ENCODE peak calls at places on chromosomes 16 and 17, in six cellular contexts. One of them, this sample, is unnamed. For H3K9me3, the result is how much of the 10 kb centered on the place peaks cover.

GRCh38 chr16:85329999-85330693 is 217.9 kb upstream of the CIBAR2 start:
- DNase-seq in mucosa of descending colon: no peak
- DNase-seq in tibial nerve: no peak
- DNase-seq in cardiac muscle cell: no peak
- DNase-seq in lower lobe of right lung: no peak
- DNase-seq in prostate gland: no peak
- DNase-seq in this sample: no peak

GRCh38 chr16:84810518-84811273 is 9.1 kb upstream of the CRISPLD2 start:
- DNase-seq in mucosa of descending colon: no peak
- DNase-seq in prostate gland: no peak
- DNase-seq in tibial nerve: peak
- DNase-seq in cardiac muscle cell: peak
- DNase-seq in lower lobe of right lung: no peak
- DNase-seq in this sample: peak

GRCh38 chr17:41065829-41066624 is at the start of gene KRTAP2-4:
- DNase-seq in tibial nerve: no peak
- DNase-seq in cardiac muscle cell: peak
- DNase-seq in lower lobe of right lung: no peak
- DNase-seq in prostate gland: no peak
- DNase-seq in mucosa of descending colon: no peak
- DNase-seq in this sample: peak

GRCh38 chr17:2435181-2435741 is 34.4 kb upstream of the MNT start:
- DNase-seq in prostate gland: no peak
- DNase-seq in cardiac muscle cell: peak
- DNase-seq in tibial nerve: no peak
- DNase-seq in mucosa of descending colon: no peak
- DNase-seq in lower lobe of right lung: no peak
- DNase-seq in this sample: no peak

GRCh38 chr16:22300427-22301071 is 3.3 kb downstream of the POLR3E start:
- DNase-seq in mucosa of descending colon: peak
- DNase-seq in tibial nerve: no peak
- DNase-seq in lower lobe of right lung: peak
- DNase-seq in cardiac muscle cell: peak
- DNase-seq in prostate gland: peak
- DNase-seq in this sample: peak

GRCh38 chr17:7852919-7853692 is 1.8 kb upstream of the TMEM88 start:
- DNase-seq in tibial nerve: no peak
- DNase-seq in lower lobe of right lung: peak
- DNase-seq in prostate gland: no peak
- DNase-seq in cardiac muscle cell: no peak
- DNase-seq in mucosa of descending colon: peak
- DNase-seq in this sample: no peak

GRCh38 chr16:54774768-54775167 is 155.9 kb upstream of the IRX5 start:
- DNase-seq in tibial nerve: no peak
- DNase-seq in cardiac muscle cell: no peak
- DNase-seq in lower lobe of right lung: no peak
- DNase-seq in prostate gland: no peak
- DNase-seq in mucosa of descending colon: no peak
- DNase-seq in this sample: no peak

GRCh38 chr16:12449795-12450194 is 353.9 kb downstream of the CPPED1 start:
- DNase-seq in mucosa of descending colon: no peak
- DNase-seq in prostate gland: no peak
- DNase-seq in tibial nerve: no peak
- DNase-seq in lower lobe of right lung: no peak
- DNase-seq in cardiac muscle cell: no peak
- DNase-seq in this sample: no peak

GRCh38 chr17:49588726-49589555 is 13.3 kb downstream of the NXPH3 start:
- DNase-seq in cardiac muscle cell: no peak
- DNase-seq in lower lobe of right lung: no peak
- DNase-seq in prostate gland: no peak
- DNase-seq in tibial nerve: no peak
- DNase-seq in mucosa of descending colon: no peak
- DNase-seq in this sample: peak

GRCh38 chr17:77453613-77454559 is 313.1 kb downstream of the SEC14L1 start:
- DNase-seq in cardiac muscle cell: peak
- DNase-seq in prostate gland: peak
- DNase-seq in mucosa of descending colon: peak
- DNase-seq in tibial nerve: no peak
- DNase-seq in lower lobe of right lung: no peak
- DNase-seq in this sample: no peak

GRCh38 chr17:45248132-45248936 is 13.6 kb downstream of the SPATA32 start:
- DNase-seq in lower lobe of right lung: peak
- DNase-seq in mucosa of descending colon: peak
- DNase-seq in tibial nerve: no peak
- DNase-seq in cardiac muscle cell: no peak
- DNase-seq in prostate gland: peak
- DNase-seq in this sample: no peak

GRCh38 chr17:42309142-42309541 is 20.8 kb downstream of the STAT5A start:
- DNase-seq in mucosa of descending colon: no peak
- DNase-seq in cardiac muscle cell: no peak
- DNase-seq in prostate gland: no peak
- DNase-seq in tibial nerve: no peak
- DNase-seq in lower lobe of right lung: no peak
- DNase-seq in this sample: no peak

GRCh38 chr16:85984211-85984880 is 85.4 kb downstream of the IRF8 start:
- DNase-seq in cardiac muscle cell: no peak
- DNase-seq in mucosa of descending colon: no peak
- DNase-seq in tibial nerve: no peak
- DNase-seq in prostate gland: no peak
- DNase-seq in lower lobe of right lung: no peak
- DNase-seq in this sample: no peak

GRCh38 chr16:83730812-83731211 is 77.0 kb upstream of the HSBP1 start:
- DNase-seq in tibial nerve: no peak
- DNase-seq in lower lobe of right lung: no peak
- DNase-seq in mucosa of descending colon: no peak
- DNase-seq in cardiac muscle cell: no peak
- DNase-seq in prostate gland: no peak
- DNase-seq in this sample: no peak

GRCh38 chr16:84144301-84144858 is 597 bp downstream of the HSDL1 start:
- DNase-seq in mucosa of descending colon: peak
- DNase-seq in cardiac muscle cell: peak
- DNase-seq in tibial nerve: no peak
- DNase-seq in prostate gland: peak
- DNase-seq in lower lobe of right lung: peak
- DNase-seq in this sample: peak

GRCh38 chr16:12682441-12682840 is 121.2 kb downstream of the CPPED1 start:
- DNase-seq in tibial nerve: no peak
- DNase-seq in cardiac muscle cell: no peak
- DNase-seq in lower lobe of right lung: no peak
- DNase-seq in prostate gland: no peak
- DNase-seq in mucosa of descending colon: no peak
- DNase-seq in this sample: no peak

GRCh38 chr17:19702231-19702641 is 14.1 kb downstream of the SLC47A2 start:
- DNase-seq in mucosa of descending colon: no peak
- DNase-seq in lower lobe of right lung: no peak
- DNase-seq in prostate gland: no peak
- DNase-seq in tibial nerve: no peak
- DNase-seq in cardiac muscle cell: no peak
- DNase-seq in this sample: no peak

GRCh38 chr16:82653550-82654511 is 27.1 kb downstream of the CDH13 start:
- DNase-seq in prostate gland: no peak
- DNase-seq in lower lobe of right lung: no peak
- DNase-seq in tibial nerve: no peak
- DNase-seq in mucosa of descending colon: no peak
- DNase-seq in cardiac muscle cell: peak
- DNase-seq in this sample: peak

GRCh38 chr16:81697321-81697885 is 81.7 kb upstream of the PLCG2 start:
- DNase-seq in cardiac muscle cell: peak
- DNase-seq in mucosa of descending colon: peak
- DNase-seq in lower lobe of right lung: no peak
- DNase-seq in tibial nerve: no peak
- DNase-seq in prostate gland: peak
- DNase-seq in this sample: peak

GRCh38 chr17:60164164-60164563 is 14.4 kb downstream of the CA4 start:
- DNase-seq in cardiac muscle cell: no peak
- DNase-seq in prostate gland: no peak
- DNase-seq in lower lobe of right lung: no peak
- DNase-seq in tibial nerve: no peak
- DNase-seq in mucosa of descending colon: no peak
- DNase-seq in this sample: no peak

DNA sequence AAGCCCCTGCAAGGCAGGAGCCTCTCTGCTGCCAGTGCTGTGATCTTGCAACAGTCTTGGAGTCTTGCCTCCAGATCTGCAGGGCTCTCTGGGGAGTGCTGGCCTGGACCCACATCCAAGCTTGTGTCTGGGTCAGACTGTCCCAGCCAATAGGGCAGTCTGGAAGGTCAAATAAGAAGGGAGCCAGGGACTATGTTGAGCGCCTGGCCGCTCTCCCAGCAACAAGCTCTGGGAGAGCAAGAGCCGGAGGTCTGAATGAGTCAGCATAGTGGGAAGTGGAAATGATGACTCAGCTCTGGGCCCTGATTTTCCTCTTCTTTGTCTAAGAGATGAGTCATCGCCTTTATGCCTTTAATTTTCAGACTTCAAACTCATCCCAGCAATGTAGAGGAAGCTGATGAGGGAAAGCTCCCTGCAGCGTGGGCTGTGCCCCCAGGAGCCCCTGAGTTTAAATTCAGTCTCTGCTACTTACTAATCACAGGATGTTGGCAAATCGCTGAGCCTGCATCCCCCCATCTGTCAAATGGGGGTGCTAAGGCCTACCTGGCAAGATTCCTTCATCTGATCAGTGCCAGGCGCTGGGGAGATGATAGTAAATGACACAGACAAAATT is 43.6 kb upstream of the HAPSTR1 start:
- DNase-seq in cardiac muscle cell: peak
- DNase-seq in lower lobe of right lung: peak
- DNase-seq in prostate gland: peak
- DNase-seq in mucosa of descending colon: peak
- DNase-seq in tibial nerve: peak
- DNase-seq in this sample: peak
- H3K4me3 ChIP-seq in cardiac muscle cell: no peak
- H3K4me3 ChIP-seq in lower lobe of right lung: no peak
- H3K4me3 ChIP-seq in prostate gland: no peak
- H3K4me3 ChIP-seq in mucosa of descending colon: no peak
- H3K4me3 ChIP-seq in tibial nerve: no peak
- H3K4me3 ChIP-seq in this sample: no peak

DNA sequence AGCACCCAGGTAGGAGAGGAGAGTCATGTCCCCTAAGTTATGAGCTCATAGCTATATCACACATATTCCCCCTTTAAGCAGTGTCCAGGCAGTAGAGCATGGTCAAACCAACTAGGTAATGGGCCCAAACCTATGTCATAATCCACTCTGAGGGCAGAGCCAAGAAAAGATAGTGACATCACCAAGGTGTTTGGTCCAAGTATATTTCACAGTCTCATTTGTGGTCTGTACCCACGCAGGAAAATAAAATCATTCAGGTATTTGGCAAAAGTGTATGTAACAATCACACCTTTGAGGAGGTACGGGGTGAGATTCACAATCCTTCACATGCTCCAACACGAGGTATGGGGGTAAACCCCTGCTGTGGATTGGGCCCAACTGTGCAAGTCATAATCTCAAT is 2112.8 kb downstream of the TP53TG3F start:
- DNase-seq in mucosa of descending colon: no peak
- DNase-seq in cardiac muscle cell: no peak
- DNase-seq in tibial nerve: no peak
- DNase-seq in prostate gland: no peak
- DNase-seq in lower lobe of right lung: no peak
- DNase-seq in this sample: no peak
- H3K9me3 ChIP-seq in mucosa of descending colon: half or more
- H3K9me3 ChIP-seq in cardiac muscle cell: under half
- H3K9me3 ChIP-seq in tibial nerve: under half
- H3K9me3 ChIP-seq in prostate gland: under half
- H3K9me3 ChIP-seq in lower lobe of right lung: under half
- H3K9me3 ChIP-seq in this sample: under half

GRCh38 chr16:885391-885790 is 84.9 kb upstream of the GNG13 start:
- DNase-seq in lower lobe of right lung: peak
- DNase-seq in cardiac muscle cell: no peak
- DNase-seq in mucosa of descending colon: no peak
- DNase-seq in prostate gland: no peak
- DNase-seq in tibial nerve: no peak
- DNase-seq in this sample: no peak

GRCh38 chr16:887846-888245 is 82.9 kb downstream of the LMF1 start:
- DNase-seq in cardiac muscle cell: no peak
- DNase-seq in tibial nerve: no peak
- DNase-seq in prostate gland: no peak
- DNase-seq in lower lobe of right lung: peak
- DNase-seq in mucosa of descending colon: no peak
- DNase-seq in this sample: no peak

GRCh38 chr16:884232-884631 is 83.7 kb upstream of the GNG13 start:
- DNase-seq in cardiac muscle cell: no peak
- DNase-seq in tibial nerve: no peak
- DNase-seq in prostate gland: no peak
- DNase-seq in mucosa of descending colon: no peak
- DNase-seq in lower lobe of right lung: no peak
- DNase-seq in this sample: no peak

GRCh38 chr16:886802-887731 is 83.7 kb downstream of the LMF1 start:
- DNase-seq in mucosa of descending colon: no peak
- DNase-seq in cardiac muscle cell: no peak
- DNase-seq in lower lobe of right lung: peak
- DNase-seq in tibial nerve: no peak
- DNase-seq in prostate gland: no peak
- DNase-seq in this sample: no peak

GRCh38 chr16:886084-886543 is 84.7 kb downstream of the LMF1 start:
- DNase-seq in prostate gland: no peak
- DNase-seq in lower lobe of right lung: peak
- DNase-seq in tibial nerve: no peak
- DNase-seq in mucosa of descending colon: no peak
- DNase-seq in cardiac muscle cell: peak
- DNase-seq in this sample: no peak
- H3K4me3 ChIP-seq in prostate gland: no peak
- H3K4me3 ChIP-seq in lower lobe of right lung: no peak
- H3K4me3 ChIP-seq in tibial nerve: no peak
- H3K4me3 ChIP-seq in mucosa of descending colon: no peak
- H3K4me3 ChIP-seq in cardiac muscle cell: no peak
- H3K4me3 ChIP-seq in this sample: no peak

GRCh38 chr17:16950488-16950887 is 21.4 kb downstream of the TNFRSF13B start:
- DNase-seq in prostate gland: no peak
- DNase-seq in mucosa of descending colon: no peak
- DNase-seq in tibial nerve: no peak
- DNase-seq in cardiac muscle cell: no peak
- DNase-seq in lower lobe of right lung: no peak
- DNase-seq in this sample: no peak

GRCh38 chr17:16952401-16952800 is 19.5 kb downstream of the TNFRSF13B start:
- DNase-seq in tibial nerve: no peak
- DNase-seq in lower lobe of right lung: no peak
- DNase-seq in cardiac muscle cell: no peak
- DNase-seq in mucosa of descending colon: no peak
- DNase-seq in prostate gland: no peak
- DNase-seq in this sample: no peak

GRCh38 chr17:16954541-16954940 is 17.4 kb downstream of the TNFRSF13B start:
- DNase-seq in lower lobe of right lung: no peak
- DNase-seq in cardiac muscle cell: no peak
- DNase-seq in tibial nerve: no peak
- DNase-seq in mucosa of descending colon: no peak
- DNase-seq in prostate gland: no peak
- DNase-seq in this sample: no peak

GRCh38 chr17:16953841-16954240 is 18.1 kb downstream of the TNFRSF13B start:
- DNase-seq in cardiac muscle cell: no peak
- DNase-seq in prostate gland: no peak
- DNase-seq in mucosa of descending colon: no peak
- DNase-seq in lower lobe of right lung: no peak
- DNase-seq in tibial nerve: no peak
- DNase-seq in this sample: no peak

DNA sequence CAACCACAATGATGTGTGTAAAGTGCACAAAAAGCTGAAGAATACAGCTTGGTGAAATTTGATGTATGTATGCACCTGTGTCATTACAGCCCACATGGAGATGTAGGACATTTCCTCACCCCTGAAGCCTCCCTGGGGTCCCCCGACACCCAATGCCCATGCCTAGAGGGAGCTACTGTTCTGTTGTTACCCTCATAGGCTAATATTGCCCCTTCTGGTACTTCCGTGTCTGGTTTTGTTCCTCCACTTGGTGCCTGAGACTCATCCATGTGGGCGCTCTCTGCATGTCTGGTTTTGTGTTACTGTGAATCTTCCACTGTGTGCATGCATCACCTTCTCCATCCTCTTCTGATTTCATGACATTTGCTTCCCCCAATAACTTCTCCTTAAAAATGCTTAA is 18.6 kb downstream of the TNFRSF13B start:
- DNase-seq in mucosa of descending colon: no peak
- DNase-seq in prostate gland: no peak
- DNase-seq in tibial nerve: no peak
- DNase-seq in lower lobe of right lung: no peak
- DNase-seq in cardiac muscle cell: no peak
- DNase-seq in this sample: no peak
- H3K9me3 ChIP-seq in mucosa of descending colon: under half
- H3K9me3 ChIP-seq in prostate gland: under half
- H3K9me3 ChIP-seq in tibial nerve: under half
- H3K9me3 ChIP-seq in lower lobe of right lung: under half
- H3K9me3 ChIP-seq in cardiac muscle cell: under half
- H3K9me3 ChIP-seq in this sample: under half